ENCODE peak calls at places on chromosome 9, in nine cellular contexts. One of them, this sample, is unnamed.

GRCh38 chr9:77981332-77981731 is 50.3 kb downstream of the GNAQ start:
- DNase-seq in activated naive CD4-positive, alpha-beta T cell treated with Interleukin-2 at 50 U/mL for 16 hours: no peak
- DNase-seq in T-helper 1 cell: no peak
- DNase-seq in lung: no peak
- DNase-seq in RWPE1: peak
- DNase-seq in pancreas: no peak
- DNase-seq in stimulated activated CD4-positive, alpha-beta T cell treated with anti-CD3 and anti-CD28 coated beads, Interleukin-2, amount 100 ng/mL, for 48 hours: no peak
- DNase-seq in glomerular endothelial cell: no peak
- DNase-seq in MM.1S: peak
- DNase-seq in this sample: peak

GRCh38 chr9:116855881-116856662 is 169.0 kb downstream of the TRIM32 start:
- DNase-seq in activated naive CD4-positive, alpha-beta T cell treated with Interleukin-2 at 50 U/mL for 16 hours: no peak
- DNase-seq in lung: no peak
- DNase-seq in MM.1S: no peak
- DNase-seq in glomerular endothelial cell: no peak
- DNase-seq in T-helper 1 cell: no peak
- DNase-seq in RWPE1: peak
- DNase-seq in stimulated activated CD4-positive, alpha-beta T cell treated with anti-CD3 and anti-CD28 coated beads, Interleukin-2, amount 100 ng/mL, for 48 hours: no peak
- DNase-seq in pancreas: no peak
- DNase-seq in this sample: no peak

GRCh38 chr9:7366121-7366520 is 433.5 kb downstream of the DMAC1 start:
- DNase-seq in activated naive CD4-positive, alpha-beta T cell treated with Interleukin-2 at 50 U/mL for 16 hours: no peak
- DNase-seq in stimulated activated CD4-positive, alpha-beta T cell treated with anti-CD3 and anti-CD28 coated beads, Interleukin-2, amount 100 ng/mL, for 48 hours: no peak
- DNase-seq in T-helper 1 cell: no peak
- DNase-seq in MM.1S: no peak
- DNase-seq in lung: no peak
- DNase-seq in glomerular endothelial cell: no peak
- DNase-seq in pancreas: no peak
- DNase-seq in RWPE1: no peak
- DNase-seq in this sample: no peak

GRCh38 chr9:69131682-69132081 is 42.4 kb upstream of the TJP2 start:
- DNase-seq in glomerular endothelial cell: no peak
- DNase-seq in T-helper 1 cell: no peak
- DNase-seq in MM.1S: no peak
- DNase-seq in stimulated activated CD4-positive, alpha-beta T cell treated with anti-CD3 and anti-CD28 coated beads, Interleukin-2, amount 100 ng/mL, for 48 hours: no peak
- DNase-seq in pancreas: no peak
- DNase-seq in activated naive CD4-positive, alpha-beta T cell treated with Interleukin-2 at 50 U/mL for 16 hours: no peak
- DNase-seq in RWPE1: peak
- DNase-seq in lung: no peak
- DNase-seq in this sample: no peak

GRCh38 chr9:136289651-136290507 is 14.0 kb downstream of the CCDC187 start:
- DNase-seq in T-helper 1 cell: no peak
- DNase-seq in stimulated activated CD4-positive, alpha-beta T cell treated with anti-CD3 and anti-CD28 coated beads, Interleukin-2, amount 100 ng/mL, for 48 hours: no peak
- DNase-seq in activated naive CD4-positive, alpha-beta T cell treated with Interleukin-2 at 50 U/mL for 16 hours: no peak
- DNase-seq in glomerular endothelial cell: no peak
- DNase-seq in MM.1S: peak
- DNase-seq in pancreas: no peak
- DNase-seq in RWPE1: no peak
- DNase-seq in lung: no peak
- DNase-seq in this sample: no peak

GRCh38 chr9:124934290-124934689 is 6.6 kb downstream of the GOLGA1 start:
- DNase-seq in pancreas: no peak
- DNase-seq in activated naive CD4-positive, alpha-beta T cell treated with Interleukin-2 at 50 U/mL for 16 hours: no peak
- DNase-seq in MM.1S: peak
- DNase-seq in glomerular endothelial cell: peak
- DNase-seq in RWPE1: no peak
- DNase-seq in lung: no peak
- DNase-seq in stimulated activated CD4-positive, alpha-beta T cell treated with anti-CD3 and anti-CD28 coated beads, Interleukin-2, amount 100 ng/mL, for 48 hours: no peak
- DNase-seq in T-helper 1 cell: no peak
- DNase-seq in this sample: no peak

GRCh38 chr9:117120061-117120460 is 294.8 kb downstream of the ASTN2 start:
- DNase-seq in activated naive CD4-positive, alpha-beta T cell treated with Interleukin-2 at 50 U/mL for 16 hours: no peak
- DNase-seq in RWPE1: peak
- DNase-seq in pancreas: no peak
- DNase-seq in lung: no peak
- DNase-seq in MM.1S: no peak
- DNase-seq in stimulated activated CD4-positive, alpha-beta T cell treated with anti-CD3 and anti-CD28 coated beads, Interleukin-2, amount 100 ng/mL, for 48 hours: no peak
- DNase-seq in glomerular endothelial cell: no peak
- DNase-seq in T-helper 1 cell: no peak
- DNase-seq in this sample: no peak

GRCh38 chr9:134375011-134375390 is 48.7 kb downstream of the RXRA start:
- DNase-seq in activated naive CD4-positive, alpha-beta T cell treated with Interleukin-2 at 50 U/mL for 16 hours: no peak
- DNase-seq in RWPE1: no peak
- DNase-seq in stimulated activated CD4-positive, alpha-beta T cell treated with anti-CD3 and anti-CD28 coated beads, Interleukin-2, amount 100 ng/mL, for 48 hours: no peak
- DNase-seq in T-helper 1 cell: no peak
- DNase-seq in glomerular endothelial cell: no peak
- DNase-seq in MM.1S: no peak
- DNase-seq in pancreas: no peak
- DNase-seq in lung: no peak
- DNase-seq in this sample: no peak

GRCh38 chr9:34331191-34331590 is 1.8 kb downstream of the NUDT2 start:
- DNase-seq in lung: no peak
- DNase-seq in pancreas: no peak
- DNase-seq in stimulated activated CD4-positive, alpha-beta T cell treated with anti-CD3 and anti-CD28 coated beads, Interleukin-2, amount 100 ng/mL, for 48 hours: no peak
- DNase-seq in MM.1S: no peak
- DNase-seq in activated naive CD4-positive, alpha-beta T cell treated with Interleukin-2 at 50 U/mL for 16 hours: no peak
- DNase-seq in T-helper 1 cell: no peak
- DNase-seq in RWPE1: no peak
- DNase-seq in glomerular endothelial cell: no peak
- DNase-seq in this sample: no peak

GRCh38 chr9:124214596-124215550 is 42.9 kb upstream of the NEK6 start:
- DNase-seq in MM.1S: no peak
- DNase-seq in T-helper 1 cell: no peak
- DNase-seq in activated naive CD4-positive, alpha-beta T cell treated with Interleukin-2 at 50 U/mL for 16 hours: no peak
- DNase-seq in pancreas: peak
- DNase-seq in stimulated activated CD4-positive, alpha-beta T cell treated with anti-CD3 and anti-CD28 coated beads, Interleukin-2, amount 100 ng/mL, for 48 hours: no peak
- DNase-seq in glomerular endothelial cell: no peak
- DNase-seq in RWPE1: no peak
- DNase-seq in lung: no peak
- DNase-seq in this sample: peak

GRCh38 chr9:126756876-126757415 is 47.9 kb upstream of the ZBTB43 start:
- DNase-seq in MM.1S: no peak
- DNase-seq in activated naive CD4-positive, alpha-beta T cell treated with Interleukin-2 at 50 U/mL for 16 hours: no peak
- DNase-seq in lung: no peak
- DNase-seq in T-helper 1 cell: no peak
- DNase-seq in glomerular endothelial cell: no peak
- DNase-seq in RWPE1: no peak
- DNase-seq in pancreas: no peak
- DNase-seq in stimulated activated CD4-positive, alpha-beta T cell treated with anti-CD3 and anti-CD28 coated beads, Interleukin-2, amount 100 ng/mL, for 48 hours: no peak
- DNase-seq in this sample: no peak

GRCh38 chr9:92609142-92609500 is 60.8 kb downstream of the IPPK start:
- DNase-seq in pancreas: no peak
- DNase-seq in stimulated activated CD4-positive, alpha-beta T cell treated with anti-CD3 and anti-CD28 coated beads, Interleukin-2, amount 100 ng/mL, for 48 hours: no peak
- DNase-seq in activated naive CD4-positive, alpha-beta T cell treated with Interleukin-2 at 50 U/mL for 16 hours: no peak
- DNase-seq in glomerular endothelial cell: no peak
- DNase-seq in T-helper 1 cell: no peak
- DNase-seq in MM.1S: no peak
- DNase-seq in lung: no peak
- DNase-seq in RWPE1: no peak
- DNase-seq in this sample: no peak

GRCh38 chr9:113930384-113930783 is 54.3 kb downstream of the ZNF618 start:
- DNase-seq in activated naive CD4-positive, alpha-beta T cell treated with Interleukin-2 at 50 U/mL for 16 hours: no peak
- DNase-seq in T-helper 1 cell: no peak
- DNase-seq in pancreas: peak
- DNase-seq in MM.1S: no peak
- DNase-seq in stimulated activated CD4-positive, alpha-beta T cell treated with anti-CD3 and anti-CD28 coated beads, Interleukin-2, amount 100 ng/mL, for 48 hours: no peak
- DNase-seq in glomerular endothelial cell: no peak
- DNase-seq in lung: peak
- DNase-seq in RWPE1: no peak
- DNase-seq in this sample: peak

GRCh38 chr9:98182889-98183599 is 9.4 kb downstream of the CORO2A start:
- DNase-seq in lung: no peak
- DNase-seq in T-helper 1 cell: no peak
- DNase-seq in stimulated activated CD4-positive, alpha-beta T cell treated with anti-CD3 and anti-CD28 coated beads, Interleukin-2, amount 100 ng/mL, for 48 hours: no peak
- DNase-seq in MM.1S: no peak
- DNase-seq in pancreas: no peak
- DNase-seq in activated naive CD4-positive, alpha-beta T cell treated with Interleukin-2 at 50 U/mL for 16 hours: no peak
- DNase-seq in glomerular endothelial cell: no peak
- DNase-seq in RWPE1: no peak
- DNase-seq in this sample: no peak

GRCh38 chr9:37061763-37062162 is 27.7 kb upstream of the PAX5 start:
- DNase-seq in MM.1S: no peak
- DNase-seq in glomerular endothelial cell: no peak
- DNase-seq in T-helper 1 cell: no peak
- DNase-seq in activated naive CD4-positive, alpha-beta T cell treated with Interleukin-2 at 50 U/mL for 16 hours: no peak
- DNase-seq in lung: no peak
- DNase-seq in stimulated activated CD4-positive, alpha-beta T cell treated with anti-CD3 and anti-CD28 coated beads, Interleukin-2, amount 100 ng/mL, for 48 hours: no peak
- DNase-seq in pancreas: no peak
- DNase-seq in RWPE1: no peak
- DNase-seq in this sample: no peak

GRCh38 chr9:26357803-26358339 is 534.7 kb downstream of the CAAP1 start:
- DNase-seq in MM.1S: no peak
- DNase-seq in T-helper 1 cell: no peak
- DNase-seq in pancreas: no peak
- DNase-seq in glomerular endothelial cell: no peak
- DNase-seq in stimulated activated CD4-positive, alpha-beta T cell treated with anti-CD3 and anti-CD28 coated beads, Interleukin-2, amount 100 ng/mL, for 48 hours: no peak
- DNase-seq in RWPE1: no peak
- DNase-seq in activated naive CD4-positive, alpha-beta T cell treated with Interleukin-2 at 50 U/mL for 16 hours: no peak
- DNase-seq in lung: no peak
- DNase-seq in this sample: no peak

GRCh38 chr9:126959917-126960316 is 45.3 kb downstream of the RALGPS1 start:
- DNase-seq in stimulated activated CD4-positive, alpha-beta T cell treated with anti-CD3 and anti-CD28 coated beads, Interleukin-2, amount 100 ng/mL, for 48 hours: no peak
- DNase-seq in RWPE1: no peak
- DNase-seq in activated naive CD4-positive, alpha-beta T cell treated with Interleukin-2 at 50 U/mL for 16 hours: no peak
- DNase-seq in T-helper 1 cell: no peak
- DNase-seq in lung: no peak
- DNase-seq in MM.1S: no peak
- DNase-seq in glomerular endothelial cell: no peak
- DNase-seq in pancreas: no peak
- DNase-seq in this sample: no peak

GRCh38 chr9:18626046-18626698 is 152.2 kb downstream of the ADAMTSL1 start:
- DNase-seq in MM.1S: no peak
- DNase-seq in activated naive CD4-positive, alpha-beta T cell treated with Interleukin-2 at 50 U/mL for 16 hours: no peak
- DNase-seq in stimulated activated CD4-positive, alpha-beta T cell treated with anti-CD3 and anti-CD28 coated beads, Interleukin-2, amount 100 ng/mL, for 48 hours: no peak
- DNase-seq in pancreas: no peak
- DNase-seq in lung: no peak
- DNase-seq in RWPE1: peak
- DNase-seq in glomerular endothelial cell: no peak
- DNase-seq in T-helper 1 cell: no peak
- DNase-seq in this sample: no peak

GRCh38 chr9:123335227-123335985 is 20.6 kb upstream of the CRB2 start:
- DNase-seq in T-helper 1 cell: no peak
- DNase-seq in stimulated activated CD4-positive, alpha-beta T cell treated with anti-CD3 and anti-CD28 coated beads, Interleukin-2, amount 100 ng/mL, for 48 hours: no peak
- DNase-seq in glomerular endothelial cell: no peak
- DNase-seq in pancreas: no peak
- DNase-seq in MM.1S: no peak
- DNase-seq in lung: peak
- DNase-seq in RWPE1: peak
- DNase-seq in activated naive CD4-positive, alpha-beta T cell treated with Interleukin-2 at 50 U/mL for 16 hours: no peak
- DNase-seq in this sample: no peak

GRCh38 chr9:110197330-110198187 is 10.4 kb downstream of the C9orf152 start:
- DNase-seq in RWPE1: no peak
- DNase-seq in pancreas: no peak
- DNase-seq in stimulated activated CD4-positive, alpha-beta T cell treated with anti-CD3 and anti-CD28 coated beads, Interleukin-2, amount 100 ng/mL, for 48 hours: no peak
- DNase-seq in MM.1S: no peak
- DNase-seq in T-helper 1 cell: no peak
- DNase-seq in activated naive CD4-positive, alpha-beta T cell treated with Interleukin-2 at 50 U/mL for 16 hours: no peak
- DNase-seq in lung: no peak
- DNase-seq in glomerular endothelial cell: no peak
- DNase-seq in this sample: no peak

GRCh38 chr9:78985084-78985738 is 586.6 kb upstream of the TLE4 start:
- DNase-seq in T-helper 1 cell: no peak
- DNase-seq in RWPE1: no peak
- DNase-seq in activated naive CD4-positive, alpha-beta T cell treated with Interleukin-2 at 50 U/mL for 16 hours: no peak
- DNase-seq in lung: no peak
- DNase-seq in stimulated activated CD4-positive, alpha-beta T cell treated with anti-CD3 and anti-CD28 coated beads, Interleukin-2, amount 100 ng/mL, for 48 hours: no peak
- DNase-seq in pancreas: no peak
- DNase-seq in MM.1S: no peak
- DNase-seq in glomerular endothelial cell: no peak
- DNase-seq in this sample: no peak

GRCh38 chr9:107269681-107270080 is 13.4 kb upstream of the RAD23B start:
- DNase-seq in pancreas: no peak
- DNase-seq in stimulated activated CD4-positive, alpha-beta T cell treated with anti-CD3 and anti-CD28 coated beads, Interleukin-2, amount 100 ng/mL, for 48 hours: no peak
- DNase-seq in lung: no peak
- DNase-seq in glomerular endothelial cell: no peak
- DNase-seq in MM.1S: no peak
- DNase-seq in activated naive CD4-positive, alpha-beta T cell treated with Interleukin-2 at 50 U/mL for 16 hours: no peak
- DNase-seq in T-helper 1 cell: no peak
- DNase-seq in RWPE1: no peak
- DNase-seq in this sample: no peak

GRCh38 chr9:98427491-98427890 is 172.0 kb upstream of the TBC1D2 start:
- DNase-seq in T-helper 1 cell: no peak
- DNase-seq in glomerular endothelial cell: no peak
- DNase-seq in stimulated activated CD4-positive, alpha-beta T cell treated with anti-CD3 and anti-CD28 coated beads, Interleukin-2, amount 100 ng/mL, for 48 hours: no peak
- DNase-seq in activated naive CD4-positive, alpha-beta T cell treated with Interleukin-2 at 50 U/mL for 16 hours: no peak
- DNase-seq in lung: no peak
- DNase-seq in pancreas: no peak
- DNase-seq in RWPE1: no peak
- DNase-seq in MM.1S: no peak
- DNase-seq in this sample: no peak

GRCh38 chr9:21715408-21715807 is 87.0 kb upstream of the MTAP start:
- DNase-seq in lung: no peak
- DNase-seq in T-helper 1 cell: no peak
- DNase-seq in activated naive CD4-positive, alpha-beta T cell treated with Interleukin-2 at 50 U/mL for 16 hours: no peak
- DNase-seq in RWPE1: no peak
- DNase-seq in MM.1S: no peak
- DNase-seq in glomerular endothelial cell: no peak
- DNase-seq in pancreas: no peak
- DNase-seq in stimulated activated CD4-positive, alpha-beta T cell treated with anti-CD3 and anti-CD28 coated beads, Interleukin-2, amount 100 ng/mL, for 48 hours: no peak
- DNase-seq in this sample: no peak

GRCh38 chr9:82599550-82599949 is 463.4 kb downstream of the RASEF start:
- DNase-seq in lung: no peak
- DNase-seq in pancreas: no peak
- DNase-seq in T-helper 1 cell: no peak
- DNase-seq in glomerular endothelial cell: no peak
- DNase-seq in activated naive CD4-positive, alpha-beta T cell treated with Interleukin-2 at 50 U/mL for 16 hours: no peak
- DNase-seq in stimulated activated CD4-positive, alpha-beta T cell treated with anti-CD3 and anti-CD28 coated beads, Interleukin-2, amount 100 ng/mL, for 48 hours: no peak
- DNase-seq in MM.1S: no peak
- DNase-seq in RWPE1: no peak
- DNase-seq in this sample: no peak

GRCh38 chr9:137445275-137445807 is 4.2 kb upstream of the ENTPD8 start:
- DNase-seq in glomerular endothelial cell: no peak
- DNase-seq in MM.1S: peak
- DNase-seq in lung: peak
- DNase-seq in RWPE1: peak
- DNase-seq in stimulated activated CD4-positive, alpha-beta T cell treated with anti-CD3 and anti-CD28 coated beads, Interleukin-2, amount 100 ng/mL, for 48 hours: peak
- DNase-seq in T-helper 1 cell: peak
- DNase-seq in pancreas: peak
- DNase-seq in activated naive CD4-positive, alpha-beta T cell treated with Interleukin-2 at 50 U/mL for 16 hours: peak
- DNase-seq in this sample: peak

GRCh38 chr9:37954581-37954981 is 50.7 kb upstream of the SLC25A51 start:
- DNase-seq in stimulated activated CD4-positive, alpha-beta T cell treated with anti-CD3 and anti-CD28 coated beads, Interleukin-2, amount 100 ng/mL, for 48 hours: no peak
- DNase-seq in glomerular endothelial cell: no peak
- DNase-seq in RWPE1: no peak
- DNase-seq in T-helper 1 cell: no peak
- DNase-seq in pancreas: no peak
- DNase-seq in activated naive CD4-positive, alpha-beta T cell treated with Interleukin-2 at 50 U/mL for 16 hours: no peak
- DNase-seq in MM.1S: no peak
- DNase-seq in lung: no peak
- DNase-seq in this sample: no peak

GRCh38 chr9:86978986-86979385 is 31.7 kb upstream of the GAS1 start:
- DNase-seq in glomerular endothelial cell: no peak
- DNase-seq in activated naive CD4-positive, alpha-beta T cell treated with Interleukin-2 at 50 U/mL for 16 hours: no peak
- DNase-seq in pancreas: no peak
- DNase-seq in stimulated activated CD4-positive, alpha-beta T cell treated with anti-CD3 and anti-CD28 coated beads, Interleukin-2, amount 100 ng/mL, for 48 hours: no peak
- DNase-seq in MM.1S: no peak
- DNase-seq in RWPE1: no peak
- DNase-seq in T-helper 1 cell: no peak
- DNase-seq in lung: no peak
- DNase-seq in this sample: no peak

GRCh38 chr9:88994820-88995180 is 3.5 kb downstream of the S1PR3 start:
- DNase-seq in glomerular endothelial cell: no peak
- DNase-seq in pancreas: no peak
- DNase-seq in RWPE1: no peak
- DNase-seq in MM.1S: no peak
- DNase-seq in activated naive CD4-positive, alpha-beta T cell treated with Interleukin-2 at 50 U/mL for 16 hours: no peak
- DNase-seq in T-helper 1 cell: no peak
- DNase-seq in stimulated activated CD4-positive, alpha-beta T cell treated with anti-CD3 and anti-CD28 coated beads, Interleukin-2, amount 100 ng/mL, for 48 hours: no peak
- DNase-seq in lung: no peak
- DNase-seq in this sample: no peak

GRCh38 chr9:27865031-27865438 is 291.8 kb upstream of the C9orf72 start:
- DNase-seq in RWPE1: peak
- DNase-seq in glomerular endothelial cell: no peak
- DNase-seq in pancreas: no peak
- DNase-seq in MM.1S: no peak
- DNase-seq in T-helper 1 cell: no peak
- DNase-seq in lung: peak
- DNase-seq in activated naive CD4-positive, alpha-beta T cell treated with Interleukin-2 at 50 U/mL for 16 hours: no peak
- DNase-seq in stimulated activated CD4-positive, alpha-beta T cell treated with anti-CD3 and anti-CD28 coated beads, Interleukin-2, amount 100 ng/mL, for 48 hours: no peak
- DNase-seq in this sample: no peak

GRCh38 chr9:38331141-38331540 is 61.4 kb upstream of the ALDH1B1 start:
- DNase-seq in T-helper 1 cell: no peak
- DNase-seq in MM.1S: no peak
- DNase-seq in lung: no peak
- DNase-seq in pancreas: no peak
- DNase-seq in RWPE1: no peak
- DNase-seq in stimulated activated CD4-positive, alpha-beta T cell treated with anti-CD3 and anti-CD28 coated beads, Interleukin-2, amount 100 ng/mL, for 48 hours: no peak
- DNase-seq in glomerular endothelial cell: no peak
- DNase-seq in activated naive CD4-positive, alpha-beta T cell treated with Interleukin-2 at 50 U/mL for 16 hours: no peak
- DNase-seq in this sample: no peak